ENCODE peak calls at places on chromosomes 2 and 18, in six cellular contexts. One of them, this sample, is unnamed. For H3K4me1 and H3K36me3, the result is how much of the 10 kb centered on the place peaks cover.

GRCh38 chr18:24876266-24876665 is 415.8 kb downstream of the HRH4 start:
- DNase-seq in CD8-positive, alpha-beta memory T cell: no peak
- DNase-seq in HCT116: no peak
- DNase-seq in Panc1: no peak
- DNase-seq in esophagus squamous epithelium: no peak
- DNase-seq in thyroid gland: no peak
- DNase-seq in this sample: no peak

GRCh38 chr2:42049411-42050349 is 1.9 kb downstream of the PKDCC start:
- DNase-seq in Panc1: no peak
- DNase-seq in HCT116: no peak
- DNase-seq in thyroid gland: peak
- DNase-seq in esophagus squamous epithelium: no peak
- DNase-seq in CD8-positive, alpha-beta memory T cell: no peak
- DNase-seq in this sample: no peak

GRCh38 chr2:11385847-11386246 is 41.4 kb upstream of the ROCK2 start:
- DNase-seq in HCT116: no peak
- DNase-seq in esophagus squamous epithelium: no peak
- DNase-seq in CD8-positive, alpha-beta memory T cell: no peak
- DNase-seq in Panc1: no peak
- DNase-seq in thyroid gland: no peak
- DNase-seq in this sample: no peak

GRCh38 chr2:146079216-146079615 is 1559.3 kb upstream of the ZEB2 start:
- DNase-seq in HCT116: no peak
- DNase-seq in CD8-positive, alpha-beta memory T cell: no peak
- DNase-seq in Panc1: no peak
- DNase-seq in thyroid gland: no peak
- DNase-seq in esophagus squamous epithelium: no peak
- DNase-seq in this sample: no peak

GRCh38 chr2:51025942-51026574 is 5.9 kb downstream of the NRXN1 start:
- DNase-seq in HCT116: no peak
- DNase-seq in thyroid gland: no peak
- DNase-seq in CD8-positive, alpha-beta memory T cell: no peak
- DNase-seq in esophagus squamous epithelium: no peak
- DNase-seq in Panc1: no peak
- DNase-seq in this sample: no peak

GRCh38 chr2:4291430-4291829 is 588.1 kb downstream of the DCDC2C start:
- DNase-seq in Panc1: no peak
- DNase-seq in thyroid gland: no peak
- DNase-seq in HCT116: no peak
- DNase-seq in CD8-positive, alpha-beta memory T cell: no peak
- DNase-seq in esophagus squamous epithelium: no peak
- DNase-seq in this sample: no peak

GRCh38 chr2:21118302-21118920 is 5.4 kb upstream of the TDRD15 start:
- DNase-seq in CD8-positive, alpha-beta memory T cell: no peak
- DNase-seq in HCT116: peak
- DNase-seq in thyroid gland: peak
- DNase-seq in esophagus squamous epithelium: no peak
- DNase-seq in Panc1: peak
- DNase-seq in this sample: no peak

GRCh38 chr2:121104721-121105141 is 180.3 kb downstream of the TFCP2L1 start:
- DNase-seq in thyroid gland: no peak
- DNase-seq in Panc1: no peak
- DNase-seq in esophagus squamous epithelium: no peak
- DNase-seq in CD8-positive, alpha-beta memory T cell: no peak
- DNase-seq in HCT116: no peak
- DNase-seq in this sample: no peak

GRCh38 chr18:68461635-68462034 is 253.3 kb downstream of the TMX3 start:
- DNase-seq in thyroid gland: no peak
- DNase-seq in CD8-positive, alpha-beta memory T cell: no peak
- DNase-seq in Panc1: no peak
- DNase-seq in HCT116: no peak
- DNase-seq in esophagus squamous epithelium: no peak
- DNase-seq in this sample: no peak

GRCh38 chr2:197947219-197947757 is 142.9 kb downstream of the PLCL1 start:
- DNase-seq in CD8-positive, alpha-beta memory T cell: no peak
- DNase-seq in thyroid gland: no peak
- DNase-seq in HCT116: no peak
- DNase-seq in Panc1: no peak
- DNase-seq in esophagus squamous epithelium: no peak
- DNase-seq in this sample: no peak

GRCh38 chr2:231464576-231465540 is 574 bp upstream of the NCL start:
- DNase-seq in esophagus squamous epithelium: peak
- DNase-seq in CD8-positive, alpha-beta memory T cell: peak
- DNase-seq in thyroid gland: peak
- DNase-seq in HCT116: peak
- DNase-seq in Panc1: no peak
- DNase-seq in this sample: peak

GRCh38 chr2:108825736-108826135 is 39.2 kb downstream of the CCDC138 start:
- DNase-seq in CD8-positive, alpha-beta memory T cell: no peak
- DNase-seq in Panc1: no peak
- DNase-seq in thyroid gland: no peak
- DNase-seq in HCT116: no peak
- DNase-seq in esophagus squamous epithelium: no peak
- DNase-seq in this sample: no peak

GRCh38 chr2:41579811-41580210 is 468.0 kb upstream of the PKDCC start:
- DNase-seq in thyroid gland: no peak
- DNase-seq in HCT116: no peak
- DNase-seq in Panc1: no peak
- DNase-seq in CD8-positive, alpha-beta memory T cell: no peak
- DNase-seq in esophagus squamous epithelium: no peak
- DNase-seq in this sample: no peak

GRCh38 chr2:20080415-20080814 is 29.0 kb upstream of the LAPTM4A start:
- DNase-seq in esophagus squamous epithelium: no peak
- DNase-seq in CD8-positive, alpha-beta memory T cell: no peak
- DNase-seq in thyroid gland: no peak
- DNase-seq in Panc1: no peak
- DNase-seq in HCT116: no peak
- DNase-seq in this sample: no peak

GRCh38 chr2:197181491-197181890 is 129.1 kb downstream of the ANKRD44 start:
- DNase-seq in Panc1: no peak
- DNase-seq in CD8-positive, alpha-beta memory T cell: no peak
- DNase-seq in HCT116: no peak
- DNase-seq in esophagus squamous epithelium: no peak
- DNase-seq in thyroid gland: no peak
- DNase-seq in this sample: no peak

GRCh38 chr2:106789185-106789584 is 96.8 kb downstream of the ST6GAL2 start:
- DNase-seq in CD8-positive, alpha-beta memory T cell: no peak
- DNase-seq in Panc1: no peak
- DNase-seq in thyroid gland: no peak
- DNase-seq in esophagus squamous epithelium: no peak
- DNase-seq in HCT116: no peak
- DNase-seq in this sample: no peak

GRCh38 chr18:8423051-8423558 is 186.1 kb upstream of the RAB12 start:
- DNase-seq in thyroid gland: no peak
- DNase-seq in esophagus squamous epithelium: no peak
- DNase-seq in HCT116: peak
- DNase-seq in Panc1: no peak
- DNase-seq in CD8-positive, alpha-beta memory T cell: no peak
- DNase-seq in this sample: no peak

GRCh38 chr18:24231773-24232735 is 93.2 kb downstream of the CABYR start:
- DNase-seq in Panc1: peak
- DNase-seq in CD8-positive, alpha-beta memory T cell: no peak
- DNase-seq in thyroid gland: no peak
- DNase-seq in HCT116: no peak
- DNase-seq in esophagus squamous epithelium: no peak
- DNase-seq in this sample: no peak

GRCh38 chr2:41936751-41937463 is 110.9 kb upstream of the PKDCC start:
- DNase-seq in CD8-positive, alpha-beta memory T cell: no peak
- DNase-seq in esophagus squamous epithelium: no peak
- DNase-seq in Panc1: no peak
- DNase-seq in thyroid gland: no peak
- DNase-seq in HCT116: no peak
- DNase-seq in this sample: no peak

GRCh38 chr18:62880034-62880433 is 164.7 kb downstream of the PHLPP1 start:
- DNase-seq in thyroid gland: no peak
- DNase-seq in esophagus squamous epithelium: no peak
- DNase-seq in HCT116: no peak
- DNase-seq in Panc1: no peak
- DNase-seq in CD8-positive, alpha-beta memory T cell: no peak
- DNase-seq in this sample: no peak

GRCh38 chr2:40746150-40746549 is 294.3 kb upstream of the SLC8A1 start:
- DNase-seq in HCT116: no peak
- DNase-seq in thyroid gland: no peak
- DNase-seq in Panc1: no peak
- DNase-seq in CD8-positive, alpha-beta memory T cell: no peak
- DNase-seq in esophagus squamous epithelium: no peak
- DNase-seq in this sample: no peak

GRCh38 chr2:238848566-238848940 is 668 bp downstream of the TWIST2 start:
- DNase-seq in Panc1: no peak
- DNase-seq in HCT116: no peak
- DNase-seq in esophagus squamous epithelium: no peak
- DNase-seq in thyroid gland: no peak
- DNase-seq in CD8-positive, alpha-beta memory T cell: no peak
- DNase-seq in this sample: no peak

GRCh38 chr18:36187138-36187825 is at the start of gene MOCOS:
- DNase-seq in thyroid gland: peak
- DNase-seq in esophagus squamous epithelium: no peak
- DNase-seq in Panc1: no peak
- DNase-seq in HCT116: peak
- DNase-seq in CD8-positive, alpha-beta memory T cell: peak
- DNase-seq in this sample: peak

GRCh38 chr18:5747678-5748077 is 147.6 kb downstream of the TMEM200C start:
- DNase-seq in CD8-positive, alpha-beta memory T cell: no peak
- DNase-seq in HCT116: no peak
- DNase-seq in thyroid gland: no peak
- DNase-seq in Panc1: no peak
- DNase-seq in esophagus squamous epithelium: no peak
- DNase-seq in this sample: no peak

DNA sequence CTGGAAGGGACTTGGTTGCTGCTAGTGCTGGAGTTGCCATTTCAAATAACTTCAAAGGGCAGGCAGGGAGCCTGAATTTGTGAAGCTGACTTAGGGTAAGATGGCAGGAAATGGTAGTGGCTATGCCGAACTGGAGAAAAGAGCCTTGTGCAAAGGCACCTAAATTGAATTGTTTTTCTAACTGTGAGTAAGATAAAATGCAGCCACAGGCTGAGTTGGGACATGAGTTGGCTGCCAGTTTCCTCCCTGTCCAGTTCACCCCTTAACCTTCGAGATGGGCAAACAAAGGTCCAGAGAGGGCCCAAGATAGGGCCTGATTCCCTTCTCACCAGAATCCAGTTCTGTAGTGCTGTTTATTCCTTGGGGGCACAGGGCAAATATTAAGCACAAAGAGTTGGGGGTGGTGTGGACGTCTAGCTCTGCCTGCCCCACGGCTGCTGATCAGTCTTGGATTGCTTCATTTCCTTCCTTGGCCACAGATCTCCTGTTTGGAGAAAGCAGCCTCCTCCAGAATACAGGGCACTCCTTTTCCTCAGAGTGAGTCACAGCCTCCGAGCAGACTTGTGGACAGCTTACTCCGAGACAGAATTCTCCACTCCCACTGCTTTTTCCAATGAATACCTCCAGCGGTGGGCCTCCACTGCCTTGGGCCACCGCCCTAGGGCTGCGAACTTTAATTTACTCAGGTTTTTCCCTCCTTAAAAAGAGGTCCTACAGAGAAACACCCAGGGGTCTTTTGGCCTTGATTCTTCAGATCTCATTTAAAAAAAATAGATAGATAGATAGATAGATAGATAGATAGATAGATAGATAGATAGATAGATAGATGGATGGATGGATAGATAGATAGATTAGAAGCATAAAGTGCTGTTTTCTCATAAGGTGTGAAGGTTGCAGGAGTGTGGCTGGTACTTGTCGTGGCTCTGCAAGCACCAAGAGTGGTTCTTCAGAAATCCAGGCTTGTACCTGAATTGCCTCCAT is 18.4 kb upstream of the SLC20A1 start:
- DNase-seq in thyroid gland: no peak
- DNase-seq in Panc1: peak
- DNase-seq in esophagus squamous epithelium: no peak
- DNase-seq in HCT116: no peak
- DNase-seq in CD8-positive, alpha-beta memory T cell: no peak
- DNase-seq in this sample: peak
- H3K4me1 ChIP-seq in thyroid gland: under half
- H3K4me1 ChIP-seq in Panc1: under half
- H3K4me1 ChIP-seq in esophagus squamous epithelium: under half
- H3K4me1 ChIP-seq in HCT116: half or more
- H3K4me1 ChIP-seq in CD8-positive, alpha-beta memory T cell: half or more
- H3K4me1 ChIP-seq in this sample: under half

GRCh38 chr2:216205486-216205885 is 96.3 kb downstream of the XRCC5 start:
- DNase-seq in HCT116: no peak
- DNase-seq in CD8-positive, alpha-beta memory T cell: no peak
- DNase-seq in esophagus squamous epithelium: no peak
- DNase-seq in thyroid gland: no peak
- DNase-seq in Panc1: no peak
- DNase-seq in this sample: no peak
- H3K36me3 ChIP-seq in HCT116: half or more
- H3K36me3 ChIP-seq in CD8-positive, alpha-beta memory T cell: half or more
- H3K36me3 ChIP-seq in esophagus squamous epithelium: under half
- H3K36me3 ChIP-seq in thyroid gland: under half
- H3K36me3 ChIP-seq in Panc1: half or more
- H3K36me3 ChIP-seq in this sample: half or more

DNA sequence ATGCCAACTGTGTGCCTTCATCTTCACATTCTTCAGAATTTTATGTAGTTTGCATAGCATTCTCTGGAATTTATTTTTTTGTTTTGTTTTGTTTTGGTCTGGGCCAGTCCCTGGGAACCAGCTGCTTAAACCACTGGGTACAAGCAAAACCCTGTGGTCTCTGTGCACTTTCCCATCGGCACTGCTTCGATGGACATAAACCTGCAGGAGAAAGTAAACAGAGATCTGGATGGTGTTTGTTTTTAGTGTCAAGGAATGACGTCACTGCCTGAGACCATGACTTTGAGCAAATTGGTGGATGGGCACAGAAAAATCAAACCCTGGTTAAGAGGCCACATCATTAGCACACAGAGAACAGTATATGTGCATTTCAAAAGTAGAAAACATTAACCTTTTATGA is 64.7 kb upstream of the RASGRP3 start:
- DNase-seq in HCT116: no peak
- DNase-seq in Panc1: no peak
- DNase-seq in CD8-positive, alpha-beta memory T cell: no peak
- DNase-seq in esophagus squamous epithelium: no peak
- DNase-seq in thyroid gland: no peak
- DNase-seq in this sample: no peak
- H3K4me1 ChIP-seq in HCT116: under half
- H3K4me1 ChIP-seq in Panc1: under half
- H3K4me1 ChIP-seq in CD8-positive, alpha-beta memory T cell: under half
- H3K4me1 ChIP-seq in esophagus squamous epithelium: under half
- H3K4me1 ChIP-seq in thyroid gland: under half
- H3K4me1 ChIP-seq in this sample: under half

DNA sequence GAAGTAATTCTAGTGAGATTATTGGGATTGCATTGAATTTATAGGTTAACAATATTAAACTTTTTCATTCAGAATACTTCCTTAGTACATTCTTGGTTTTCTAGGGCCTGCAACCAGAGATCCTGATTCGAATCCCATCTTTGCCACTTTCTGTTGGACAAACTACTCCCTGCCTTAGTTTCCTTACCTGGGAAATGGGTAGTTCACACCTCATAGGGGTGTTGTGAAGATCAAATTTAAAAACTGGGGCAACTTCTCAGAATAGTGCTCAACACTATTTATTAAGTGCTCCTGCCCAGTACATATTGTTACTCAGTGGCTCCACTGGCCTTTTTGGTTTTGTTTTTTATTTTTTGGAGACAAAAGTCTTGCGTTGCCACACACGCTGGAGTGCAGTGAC is 43.5 kb downstream of the SMCHD1 start:
- DNase-seq in thyroid gland: no peak
- DNase-seq in esophagus squamous epithelium: no peak
- DNase-seq in Panc1: no peak
- DNase-seq in CD8-positive, alpha-beta memory T cell: no peak
- DNase-seq in HCT116: no peak
- DNase-seq in this sample: no peak
- H3K36me3 ChIP-seq in thyroid gland: under half
- H3K36me3 ChIP-seq in esophagus squamous epithelium: under half
- H3K36me3 ChIP-seq in Panc1: half or more
- H3K36me3 ChIP-seq in CD8-positive, alpha-beta memory T cell: half or more
- H3K36me3 ChIP-seq in HCT116: under half
- H3K36me3 ChIP-seq in this sample: half or more

GRCh38 chr2:46564811-46565241 is 85.5 kb downstream of the TMEM247 start:
- DNase-seq in Panc1: no peak
- DNase-seq in esophagus squamous epithelium: no peak
- DNase-seq in thyroid gland: no peak
- DNase-seq in HCT116: no peak
- DNase-seq in CD8-positive, alpha-beta memory T cell: no peak
- DNase-seq in this sample: peak
- H3K4me1 ChIP-seq in Panc1: under half
- H3K4me1 ChIP-seq in esophagus squamous epithelium: under half
- H3K4me1 ChIP-seq in thyroid gland: under half
- H3K4me1 ChIP-seq in HCT116: under half
- H3K4me1 ChIP-seq in CD8-positive, alpha-beta memory T cell: under half
- H3K4me1 ChIP-seq in this sample: half or more